ENCODE peak calls at places on chromosomes 13 and 19, in six cellular contexts. One of them, this sample, is unnamed.

GRCh38 chr13:93875527-93875926 is 604.0 kb downstream of the DCT start:
- DNase-seq in neural crest cell: no peak
- DNase-seq in stimulated activated CD8-positive, alpha-beta memory T cell treated with anti-CD3 and anti-CD28 coated beads, Interleukin-2, amount 100 ng/mL, for 48 hours: no peak
- DNase-seq in AG08396: no peak
- DNase-seq in activated CD4-positive, alpha-beta T cell treated with anti-CD3 and anti-CD28 coated beads for 24 hours: no peak
- DNase-seq in psoas muscle: no peak
- DNase-seq in this sample: no peak

GRCh38 chr13:32222046-32222676 is 93.0 kb downstream of the ZAR1L start:
- DNase-seq in neural crest cell: no peak
- DNase-seq in stimulated activated CD8-positive, alpha-beta memory T cell treated with anti-CD3 and anti-CD28 coated beads, Interleukin-2, amount 100 ng/mL, for 48 hours: no peak
- DNase-seq in AG08396: no peak
- DNase-seq in activated CD4-positive, alpha-beta T cell treated with anti-CD3 and anti-CD28 coated beads for 24 hours: no peak
- DNase-seq in psoas muscle: no peak
- DNase-seq in this sample: no peak

GRCh38 chr13:99280166-99280565 is 22.0 kb upstream of the GPR18 start:
- DNase-seq in neural crest cell: no peak
- DNase-seq in stimulated activated CD8-positive, alpha-beta memory T cell treated with anti-CD3 and anti-CD28 coated beads, Interleukin-2, amount 100 ng/mL, for 48 hours: no peak
- DNase-seq in AG08396: no peak
- DNase-seq in activated CD4-positive, alpha-beta T cell treated with anti-CD3 and anti-CD28 coated beads for 24 hours: no peak
- DNase-seq in psoas muscle: no peak
- DNase-seq in this sample: no peak

GRCh38 chr13:43005460-43006236 is 13.6 kb upstream of the EPSTI1 start:
- DNase-seq in neural crest cell: no peak
- DNase-seq in stimulated activated CD8-positive, alpha-beta memory T cell treated with anti-CD3 and anti-CD28 coated beads, Interleukin-2, amount 100 ng/mL, for 48 hours: no peak
- DNase-seq in AG08396: no peak
- DNase-seq in activated CD4-positive, alpha-beta T cell treated with anti-CD3 and anti-CD28 coated beads for 24 hours: no peak
- DNase-seq in psoas muscle: no peak
- DNase-seq in this sample: no peak

GRCh38 chr19:32748497-32748896 is 28.9 kb downstream of the TDRD12 start:
- DNase-seq in neural crest cell: no peak
- DNase-seq in stimulated activated CD8-positive, alpha-beta memory T cell treated with anti-CD3 and anti-CD28 coated beads, Interleukin-2, amount 100 ng/mL, for 48 hours: no peak
- DNase-seq in AG08396: no peak
- DNase-seq in activated CD4-positive, alpha-beta T cell treated with anti-CD3 and anti-CD28 coated beads for 24 hours: no peak
- DNase-seq in psoas muscle: no peak
- DNase-seq in this sample: no peak

GRCh38 chr13:48776396-48776795 is 122.7 kb downstream of the CYSLTR2 start:
- DNase-seq in neural crest cell: no peak
- DNase-seq in stimulated activated CD8-positive, alpha-beta memory T cell treated with anti-CD3 and anti-CD28 coated beads, Interleukin-2, amount 100 ng/mL, for 48 hours: no peak
- DNase-seq in AG08396: no peak
- DNase-seq in activated CD4-positive, alpha-beta T cell treated with anti-CD3 and anti-CD28 coated beads for 24 hours: no peak
- DNase-seq in psoas muscle: no peak
- DNase-seq in this sample: no peak

GRCh38 chr19:58007285-58007684 is 4.7 kb upstream of the ZNF606 start:
- DNase-seq in neural crest cell: no peak
- DNase-seq in stimulated activated CD8-positive, alpha-beta memory T cell treated with anti-CD3 and anti-CD28 coated beads, Interleukin-2, amount 100 ng/mL, for 48 hours: no peak
- DNase-seq in AG08396: no peak
- DNase-seq in activated CD4-positive, alpha-beta T cell treated with anti-CD3 and anti-CD28 coated beads for 24 hours: no peak
- DNase-seq in psoas muscle: no peak
- DNase-seq in this sample: no peak

GRCh38 chr19:7482584-7483439 is 6.0 kb downstream of the PEX11G start:
- DNase-seq in neural crest cell: no peak
- DNase-seq in stimulated activated CD8-positive, alpha-beta memory T cell treated with anti-CD3 and anti-CD28 coated beads, Interleukin-2, amount 100 ng/mL, for 48 hours: no peak
- DNase-seq in AG08396: no peak
- DNase-seq in activated CD4-positive, alpha-beta T cell treated with anti-CD3 and anti-CD28 coated beads for 24 hours: no peak
- DNase-seq in psoas muscle: peak; percentile 49
- DNase-seq in this sample: no peak

GRCh38 chr13:36986462-36987240 is 12.5 kb downstream of the ALG5 start:
- DNase-seq in neural crest cell: no peak
- DNase-seq in stimulated activated CD8-positive, alpha-beta memory T cell treated with anti-CD3 and anti-CD28 coated beads, Interleukin-2, amount 100 ng/mL, for 48 hours: no peak
- DNase-seq in AG08396: peak; percentile 3
- DNase-seq in activated CD4-positive, alpha-beta T cell treated with anti-CD3 and anti-CD28 coated beads for 24 hours: no peak
- DNase-seq in psoas muscle: no peak
- DNase-seq in this sample: no peak

GRCh38 chr13:24106429-24106828 is 54.1 kb upstream of the SPATA13 start:
- DNase-seq in neural crest cell: no peak
- DNase-seq in stimulated activated CD8-positive, alpha-beta memory T cell treated with anti-CD3 and anti-CD28 coated beads, Interleukin-2, amount 100 ng/mL, for 48 hours: no peak
- DNase-seq in AG08396: no peak
- DNase-seq in activated CD4-positive, alpha-beta T cell treated with anti-CD3 and anti-CD28 coated beads for 24 hours: no peak
- DNase-seq in psoas muscle: no peak
- DNase-seq in this sample: no peak

GRCh38 chr13:79393564-79394249 is 12.3 kb downstream of the RBM26 start:
- DNase-seq in neural crest cell: no peak
- DNase-seq in stimulated activated CD8-positive, alpha-beta memory T cell treated with anti-CD3 and anti-CD28 coated beads, Interleukin-2, amount 100 ng/mL, for 48 hours: no peak
- DNase-seq in AG08396: no peak
- DNase-seq in activated CD4-positive, alpha-beta T cell treated with anti-CD3 and anti-CD28 coated beads for 24 hours: no peak
- DNase-seq in psoas muscle: no peak
- DNase-seq in this sample: no peak

GRCh38 chr13:20175406-20175794 is 14.5 kb upstream of the GJA3 start:
- DNase-seq in neural crest cell: no peak
- DNase-seq in stimulated activated CD8-positive, alpha-beta memory T cell treated with anti-CD3 and anti-CD28 coated beads, Interleukin-2, amount 100 ng/mL, for 48 hours: no peak
- DNase-seq in AG08396: no peak
- DNase-seq in activated CD4-positive, alpha-beta T cell treated with anti-CD3 and anti-CD28 coated beads for 24 hours: no peak
- DNase-seq in psoas muscle: no peak
- DNase-seq in this sample: no peak

GRCh38 chr13:110018009-110018408 is 231.6 kb upstream of the IRS2 start:
- DNase-seq in neural crest cell: no peak
- DNase-seq in stimulated activated CD8-positive, alpha-beta memory T cell treated with anti-CD3 and anti-CD28 coated beads, Interleukin-2, amount 100 ng/mL, for 48 hours: no peak
- DNase-seq in AG08396: no peak
- DNase-seq in activated CD4-positive, alpha-beta T cell treated with anti-CD3 and anti-CD28 coated beads for 24 hours: no peak
- DNase-seq in psoas muscle: no peak
- DNase-seq in this sample: no peak

GRCh38 chr19:24086974-24087595 is at the start of gene ZNF254:
- DNase-seq in neural crest cell: peak; percentile 75
- DNase-seq in stimulated activated CD8-positive, alpha-beta memory T cell treated with anti-CD3 and anti-CD28 coated beads, Interleukin-2, amount 100 ng/mL, for 48 hours: peak; percentile 76
- DNase-seq in AG08396: peak; percentile 85
- DNase-seq in activated CD4-positive, alpha-beta T cell treated with anti-CD3 and anti-CD28 coated beads for 24 hours: peak; percentile 62
- DNase-seq in psoas muscle: peak; percentile 88
- DNase-seq in this sample: peak; percentile 96

GRCh38 chr13:50310734-50311133 is 295.5 kb downstream of the KCNRG start:
- DNase-seq in neural crest cell: no peak
- DNase-seq in stimulated activated CD8-positive, alpha-beta memory T cell treated with anti-CD3 and anti-CD28 coated beads, Interleukin-2, amount 100 ng/mL, for 48 hours: no peak
- DNase-seq in AG08396: no peak
- DNase-seq in activated CD4-positive, alpha-beta T cell treated with anti-CD3 and anti-CD28 coated beads for 24 hours: no peak
- DNase-seq in psoas muscle: no peak
- DNase-seq in this sample: no peak

GRCh38 chr13:114339779-114340534 is 25.7 kb downstream of the CHAMP1 start:
- DNase-seq in neural crest cell: no peak
- DNase-seq in stimulated activated CD8-positive, alpha-beta memory T cell treated with anti-CD3 and anti-CD28 coated beads, Interleukin-2, amount 100 ng/mL, for 48 hours: peak; percentile 13
- DNase-seq in AG08396: peak; percentile 47
- DNase-seq in activated CD4-positive, alpha-beta T cell treated with anti-CD3 and anti-CD28 coated beads for 24 hours: peak; percentile 10
- DNase-seq in psoas muscle: no peak
- DNase-seq in this sample: no peak

GRCh38 chr13:50991624-50992610 is 82.3 kb downstream of the RNASEH2B start:
- DNase-seq in neural crest cell: no peak
- DNase-seq in stimulated activated CD8-positive, alpha-beta memory T cell treated with anti-CD3 and anti-CD28 coated beads, Interleukin-2, amount 100 ng/mL, for 48 hours: no peak
- DNase-seq in AG08396: no peak
- DNase-seq in activated CD4-positive, alpha-beta T cell treated with anti-CD3 and anti-CD28 coated beads for 24 hours: no peak
- DNase-seq in psoas muscle: no peak
- DNase-seq in this sample: no peak

GRCh38 chr13:84137292-84137691 is 255.0 kb upstream of the SLITRK1 start:
- DNase-seq in neural crest cell: no peak
- DNase-seq in stimulated activated CD8-positive, alpha-beta memory T cell treated with anti-CD3 and anti-CD28 coated beads, Interleukin-2, amount 100 ng/mL, for 48 hours: peak; percentile 17
- DNase-seq in AG08396: peak; percentile 3
- DNase-seq in activated CD4-positive, alpha-beta T cell treated with anti-CD3 and anti-CD28 coated beads for 24 hours: peak; percentile 1
- DNase-seq in psoas muscle: no peak
- DNase-seq in this sample: peak; percentile 37